ENCODE peak calls at places on chromosomes 1 and 21, in four cellular contexts. One of them, this sample, is unnamed.
A peak's percentile ranks its signal among the peaks of the same experiment; 100 is the strongest.

GRCh38 chr1:203276408-203276807 is 28.9 kb upstream of the BTG2 start:
- DNase-seq in cardiac muscle cell: no peak
- DNase-seq in sigmoid colon: no peak
- DNase-seq in CD8-positive, alpha-beta memory T cell: no peak
- DNase-seq in this sample: no peak

GRCh38 chr21:35575280-35575915 is 484.9 kb downstream of the SETD4 start:
- DNase-seq in cardiac muscle cell: no peak
- DNase-seq in CD8-positive, alpha-beta memory T cell: no peak
- DNase-seq in sigmoid colon: no peak
- DNase-seq in this sample: no peak

GRCh38 chr1:197614916-197615692 is 160.2 kb downstream of the DENND1B start:
- DNase-seq in cardiac muscle cell: peak; percentile 57
- DNase-seq in CD8-positive, alpha-beta memory T cell: no peak
- DNase-seq in sigmoid colon: no peak
- DNase-seq in this sample: no peak

GRCh38 chr1:18021242-18021641 is 86.4 kb upstream of the IGSF21 start:
- DNase-seq in cardiac muscle cell: no peak
- DNase-seq in sigmoid colon: no peak
- DNase-seq in CD8-positive, alpha-beta memory T cell: no peak
- DNase-seq in this sample: no peak

GRCh38 chr1:161008857-161009554 is 11.9 kb downstream of the F11R start:
- DNase-seq in cardiac muscle cell: peak; percentile 61
- DNase-seq in sigmoid colon: no peak
- DNase-seq in CD8-positive, alpha-beta memory T cell: no peak
- DNase-seq in this sample: no peak

GRCh38 chr1:6949991-6950765 is 164.9 kb downstream of the CAMTA1 start:
- DNase-seq in sigmoid colon: no peak
- DNase-seq in CD8-positive, alpha-beta memory T cell: no peak
- DNase-seq in cardiac muscle cell: peak; percentile 34
- DNase-seq in this sample: no peak

GRCh38 chr1:3902546-3902945 is 2.5 kb upstream of the C1orf174 start:
- DNase-seq in sigmoid colon: no peak
- DNase-seq in CD8-positive, alpha-beta memory T cell: peak; percentile 52
- DNase-seq in cardiac muscle cell: no peak
- DNase-seq in this sample: no peak

GRCh38 chr1:209784276-209785169 is at the start of gene C1orf74:
- DNase-seq in cardiac muscle cell: peak; percentile 99
- DNase-seq in CD8-positive, alpha-beta memory T cell: peak; percentile 99
- DNase-seq in sigmoid colon: peak; percentile 99
- DNase-seq in this sample: peak; percentile 99

GRCh38 chr1:110187139-110187890 is 22.8 kb upstream of the KCNC4 start:
- DNase-seq in cardiac muscle cell: peak; percentile 37
- DNase-seq in CD8-positive, alpha-beta memory T cell: no peak
- DNase-seq in sigmoid colon: no peak
- DNase-seq in this sample: no peak

GRCh38 chr21:34630536-34631143 is 15.7 kb upstream of the RCAN1 start:
- DNase-seq in sigmoid colon: no peak
- DNase-seq in CD8-positive, alpha-beta memory T cell: peak; percentile 48
- DNase-seq in cardiac muscle cell: peak; percentile 70
- DNase-seq in this sample: no peak

GRCh38 chr1:235138821-235139220 is 10.2 kb upstream of the TOMM20 start:
- DNase-seq in cardiac muscle cell: no peak
- DNase-seq in sigmoid colon: no peak
- DNase-seq in CD8-positive, alpha-beta memory T cell: no peak
- DNase-seq in this sample: no peak

GRCh38 chr1:24872446-24872845 is 57.6 kb downstream of the RUNX3 start:
- DNase-seq in CD8-positive, alpha-beta memory T cell: no peak
- DNase-seq in sigmoid colon: no peak
- DNase-seq in cardiac muscle cell: no peak
- DNase-seq in this sample: no peak

GRCh38 chr21:26790289-26790688 is 54.9 kb downstream of the ADAMTS1 start:
- DNase-seq in CD8-positive, alpha-beta memory T cell: no peak
- DNase-seq in cardiac muscle cell: no peak
- DNase-seq in sigmoid colon: no peak
- DNase-seq in this sample: no peak

GRCh38 chr1:70024272-70024671 is 181.1 kb downstream of the LRRC40 start:
- DNase-seq in cardiac muscle cell: no peak
- DNase-seq in CD8-positive, alpha-beta memory T cell: no peak
- DNase-seq in sigmoid colon: no peak
- DNase-seq in this sample: no peak

GRCh38 chr1:223622132-223622842 is 43.2 kb downstream of the CAPN8 start:
- DNase-seq in CD8-positive, alpha-beta memory T cell: no peak
- DNase-seq in sigmoid colon: no peak
- DNase-seq in cardiac muscle cell: no peak
- DNase-seq in this sample: no peak

GRCh38 chr1:230867903-230868735 is at the start of gene C1orf198:
- DNase-seq in cardiac muscle cell: peak; percentile 86
- DNase-seq in sigmoid colon: peak; percentile 82
- DNase-seq in CD8-positive, alpha-beta memory T cell: peak; percentile 72
- DNase-seq in this sample: no peak

GRCh38 chr1:26597629-26598039 is 68.1 kb downstream of the RPS6KA1 start:
- DNase-seq in cardiac muscle cell: peak; percentile 54
- DNase-seq in CD8-positive, alpha-beta memory T cell: peak; percentile 48
- DNase-seq in sigmoid colon: no peak
- DNase-seq in this sample: no peak

GRCh38 chr1:29282924-29283803 is 46.8 kb downstream of the PTPRU start:
- DNase-seq in cardiac muscle cell: peak; percentile 92
- DNase-seq in CD8-positive, alpha-beta memory T cell: no peak
- DNase-seq in sigmoid colon: peak; percentile 65
- DNase-seq in this sample: no peak

GRCh38 chr1:57839488-57839887 is 415.6 kb upstream of the DAB1 start:
- DNase-seq in CD8-positive, alpha-beta memory T cell: no peak
- DNase-seq in sigmoid colon: no peak
- DNase-seq in cardiac muscle cell: no peak
- DNase-seq in this sample: no peak

GRCh38 chr1:201250326-201251011 is 32.8 kb upstream of the PKP1 start:
- DNase-seq in sigmoid colon: no peak
- DNase-seq in CD8-positive, alpha-beta memory T cell: no peak
- DNase-seq in cardiac muscle cell: no peak
- DNase-seq in this sample: no peak

GRCh38 chr1:156431366-156432108 is 62.5 kb downstream of the RHBG start:
- DNase-seq in CD8-positive, alpha-beta memory T cell: no peak
- DNase-seq in cardiac muscle cell: no peak
- DNase-seq in sigmoid colon: no peak
- DNase-seq in this sample: no peak

GRCh38 chr1:5329068-5329739 is 663.0 kb downstream of the NPHP4 start:
- DNase-seq in cardiac muscle cell: no peak
- DNase-seq in CD8-positive, alpha-beta memory T cell: peak; percentile 8
- DNase-seq in sigmoid colon: no peak
- DNase-seq in this sample: no peak

GRCh38 chr1:210291088-210291487 is 37.6 kb upstream of the HHAT start:
- DNase-seq in sigmoid colon: no peak
- DNase-seq in cardiac muscle cell: no peak
- DNase-seq in CD8-positive, alpha-beta memory T cell: no peak
- DNase-seq in this sample: no peak

DNA sequence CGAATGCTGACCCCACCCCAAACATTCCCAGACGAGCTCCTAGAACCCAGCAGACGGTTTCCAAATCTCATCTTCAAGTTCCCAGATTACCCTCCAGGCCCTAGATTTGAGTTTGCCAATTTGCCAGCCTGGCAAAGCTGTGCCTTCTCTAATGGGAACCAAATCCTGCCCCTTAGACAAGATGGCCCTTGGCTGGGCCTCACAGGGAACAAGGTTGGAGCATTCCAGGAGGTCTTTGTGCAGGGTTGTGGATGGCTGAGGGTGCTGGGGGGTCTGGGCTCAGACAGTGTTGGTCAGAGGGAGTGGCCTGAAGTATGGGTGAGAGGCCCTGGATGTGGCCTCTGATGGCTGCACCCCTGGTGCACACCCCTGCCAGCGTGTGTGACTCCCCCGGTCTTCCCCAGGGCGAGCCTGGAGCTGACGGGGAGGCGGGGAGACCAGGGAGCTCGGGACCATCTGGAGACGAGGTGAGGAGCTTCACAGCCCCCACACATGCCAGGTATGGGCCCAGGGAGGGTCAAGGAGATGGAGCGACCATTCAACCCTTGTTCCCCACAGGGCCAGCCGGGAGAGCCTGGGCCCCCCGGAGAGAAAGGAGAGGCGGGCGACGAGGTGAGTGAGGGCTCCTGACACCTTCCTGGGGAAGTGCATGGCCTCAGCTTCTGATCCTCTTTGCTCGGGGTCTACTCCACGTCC is 10.2 kb downstream of the COL6A1 start:
- DNase-seq in cardiac muscle cell: no peak
- DNase-seq in CD8-positive, alpha-beta memory T cell: no peak
- DNase-seq in sigmoid colon: peak; percentile 62
- DNase-seq in this sample: no peak
- H3K27ac ChIP-seq in cardiac muscle cell: no peak overlapping the region
- H3K27ac ChIP-seq in CD8-positive, alpha-beta memory T cell: no peak overlapping the region
- H3K27ac ChIP-seq in sigmoid colon: peak overlapping the region; percentile 79
- H3K27ac ChIP-seq in this sample: peak overlapping the region; percentile 79

GRCh38 chr1:159239551-159240220 is 35.0 kb downstream of the ACKR1 start:
- DNase-seq in sigmoid colon: no peak
- DNase-seq in cardiac muscle cell: no peak
- DNase-seq in CD8-positive, alpha-beta memory T cell: no peak
- DNase-seq in this sample: no peak
- H3K4me3 ChIP-seq in sigmoid colon: no peak overlapping the region
- H3K4me3 ChIP-seq in cardiac muscle cell: no peak overlapping the region
- H3K4me3 ChIP-seq in CD8-positive, alpha-beta memory T cell: no peak overlapping the region
- H3K4me3 ChIP-seq in this sample: no peak overlapping the region

DNA sequence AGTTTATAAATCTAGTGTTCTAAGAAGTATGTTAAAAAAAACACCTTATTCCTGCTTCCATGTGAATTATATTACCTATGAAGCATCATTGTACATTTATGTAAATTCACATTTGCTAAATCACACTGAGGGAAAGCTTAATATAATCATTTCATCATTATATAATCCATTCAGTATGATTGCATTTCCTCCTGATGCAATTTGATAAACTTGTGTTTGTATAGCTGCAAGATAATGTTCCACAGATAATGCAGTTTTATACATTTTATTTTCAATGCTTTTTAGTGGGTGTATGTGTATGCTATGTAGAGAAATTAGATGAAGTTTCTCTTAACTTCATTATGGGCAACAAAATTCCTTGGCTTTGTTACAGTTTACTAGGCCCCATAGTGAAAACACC is 79.6 kb downstream of the HS2ST1 start:
- DNase-seq in cardiac muscle cell: no peak
- DNase-seq in CD8-positive, alpha-beta memory T cell: no peak
- DNase-seq in sigmoid colon: no peak
- DNase-seq in this sample: no peak
- H3K27ac ChIP-seq in cardiac muscle cell: no peak overlapping the region
- H3K27ac ChIP-seq in CD8-positive, alpha-beta memory T cell: peak overlapping the region; percentile 54
- H3K27ac ChIP-seq in sigmoid colon: no peak overlapping the region
- H3K27ac ChIP-seq in this sample: no peak overlapping the region

GRCh38 chr21:42407476-42407875 is 3.8 kb downstream of the UBASH3A start:
- DNase-seq in sigmoid colon: no peak
- DNase-seq in cardiac muscle cell: no peak
- DNase-seq in CD8-positive, alpha-beta memory T cell: no peak
- DNase-seq in this sample: no peak

GRCh38 chr21:42406846-42407245 is 3.1 kb downstream of the UBASH3A start:
- DNase-seq in cardiac muscle cell: no peak
- DNase-seq in sigmoid colon: peak; percentile 45
- DNase-seq in CD8-positive, alpha-beta memory T cell: no peak
- DNase-seq in this sample: no peak

GRCh38 chr21:42405064-42406059 is 1.7 kb downstream of the UBASH3A start:
- DNase-seq in CD8-positive, alpha-beta memory T cell: no peak
- DNase-seq in sigmoid colon: peak; percentile 35
- DNase-seq in cardiac muscle cell: no peak
- DNase-seq in this sample: no peak

GRCh38 chr21:42404534-42404933 is 832 bp downstream of the UBASH3A start:
- DNase-seq in sigmoid colon: no peak
- DNase-seq in cardiac muscle cell: peak; percentile 24
- DNase-seq in CD8-positive, alpha-beta memory T cell: no peak
- DNase-seq in this sample: no peak

DNA sequence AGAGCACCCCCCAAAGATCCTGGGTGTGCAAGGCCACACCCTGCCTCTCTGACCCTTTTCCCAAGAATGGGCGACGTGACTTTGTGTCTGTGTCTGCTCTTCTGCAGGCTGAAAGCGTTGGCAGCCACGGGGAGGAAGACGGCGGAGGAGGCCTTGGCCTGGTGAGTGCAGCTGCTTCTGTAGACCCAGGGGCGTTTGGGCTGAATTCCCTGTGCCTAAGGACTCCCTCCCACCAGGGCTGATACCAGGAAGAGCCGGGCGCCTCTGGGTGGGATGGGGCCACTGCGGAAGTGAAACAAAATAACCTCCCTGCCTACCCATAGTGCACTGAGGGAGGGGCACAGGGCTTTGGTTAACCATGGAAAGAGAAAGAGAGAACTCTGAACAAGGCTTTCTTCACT is 2.5 kb downstream of the UBASH3A start:
- DNase-seq in CD8-positive, alpha-beta memory T cell: peak; percentile 68
- DNase-seq in sigmoid colon: peak; percentile 44
- DNase-seq in cardiac muscle cell: no peak
- DNase-seq in this sample: no peak
- H3K4me3 ChIP-seq in CD8-positive, alpha-beta memory T cell: peak overlapping the region; percentile 86
- H3K4me3 ChIP-seq in sigmoid colon: no peak overlapping the region
- H3K4me3 ChIP-seq in cardiac muscle cell: no peak overlapping the region
- H3K4me3 ChIP-seq in this sample: no peak overlapping the region

DNA sequence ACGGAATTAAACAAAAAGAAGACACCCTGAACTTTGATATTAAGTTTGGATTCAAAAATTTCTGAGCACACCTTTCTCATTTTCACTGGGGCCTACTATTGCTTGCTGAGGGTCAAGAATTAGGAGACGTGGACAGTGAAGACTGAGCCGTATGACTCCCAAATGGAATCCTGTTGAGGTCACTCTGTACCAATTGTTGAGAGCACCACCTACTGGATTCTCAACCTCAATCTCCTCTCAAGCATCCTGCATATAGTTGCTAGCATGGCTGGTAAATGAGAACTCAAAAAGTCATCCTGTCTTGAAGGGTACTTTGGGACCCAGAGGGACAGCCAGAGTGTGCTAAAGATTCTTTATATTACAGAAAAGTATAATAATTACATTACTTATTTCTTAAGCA is 20.2 kb upstream of the MTR start:
- DNase-seq in cardiac muscle cell: peak; percentile 38
- DNase-seq in CD8-positive, alpha-beta memory T cell: no peak
- DNase-seq in sigmoid colon: no peak
- DNase-seq in this sample: no peak
- H3K27ac ChIP-seq in cardiac muscle cell: no peak overlapping the region
- H3K27ac ChIP-seq in CD8-positive, alpha-beta memory T cell: no peak overlapping the region
- H3K27ac ChIP-seq in sigmoid colon: no peak overlapping the region
- H3K27ac ChIP-seq in this sample: no peak overlapping the region

This sample was measured in right atrium auricular region.